ENCODE peak calls at places on chromosomes 11 and 22, in seven cellular contexts. Q is tibial nerve, E is A549, G is breast epithelium, V is thyroid gland, M is transverse colon, A is GM12878. C is an unnamed sample. For H3K4me1, the result is how much of the 10 kb centered on the place peaks cover.

GRCh38 chr11:8838248-8838647 is 72.7 kb upstream of the AKIP1 start:
- DNase-seq in Q (peak), E (no peak), G (no peak), V (no peak), M (no peak), A (no peak), C (no peak)

GRCh38 chr11:111452146-111452545 is 60.0 kb downstream of the BTG4 start:
- DNase-seq in Q (no peak), E (no peak), G (no peak), V (no peak), M (no peak), A (no peak), C (no peak)

GRCh38 chr11:68040121-68040956 is 1.5 kb downstream of the TCIRG1 start:
- DNase-seq in Q (peak), E (peak), G (no peak), V (peak), M (peak), A (peak), C (no peak)

GRCh38 chr11:37442576-37442975 is 844.5 kb upstream of the RAG2 start:
- DNase-seq in Q (no peak), E (no peak), G (no peak), V (no peak), M (no peak), A (no peak), C (no peak)

GRCh38 chr11:61764606-61765260 is 12.3 kb downstream of the MYRF start:
- DNase-seq in Q (no peak), E (no peak), G (no peak), V (no peak), M (no peak), A (no peak), C (peak)

GRCh38 chr11:116578971-116579687 is 193.7 kb downstream of the BUD13 start:
- DNase-seq in Q (peak), E (no peak), G (peak), V (no peak), M (no peak), A (no peak), C (no peak)

GRCh38 chr11:57274904-57275498 is 38.0 kb upstream of the APLNR start:
- DNase-seq in Q (no peak), E (no peak), G (no peak), V (no peak), M (no peak), A (no peak), C (no peak)

GRCh38 chr22:47788461-47788860 is 1026.0 kb downstream of the TBC1D22A start:
- DNase-seq in Q (no peak), E (no peak), G (no peak), V (no peak), M (no peak), A (no peak), C (no peak)

GRCh38 chr11:102192349-102193066 is 82.3 kb downstream of the YAP1 start:
- DNase-seq in Q (no peak), E (no peak), G (no peak), V (no peak), M (no peak), A (no peak), C (no peak)

GRCh38 chr11:108895579-108896480 is 231.0 kb downstream of the DDX10 start:
- DNase-seq in Q (no peak), E (no peak), G (no peak), V (no peak), M (no peak), A (peak), C (no peak)

GRCh38 chr11:119103793-119104192 is 2.1 kb upstream of the DPAGT1 start:
- DNase-seq in Q (no peak), E (no peak), G (no peak), V (no peak), M (no peak), A (no peak), C (no peak)

GRCh38 chr11:33622231-33622630 is 78.4 kb downstream of the C11orf91 start:
- DNase-seq in Q (no peak), E (no peak), G (no peak), V (no peak), M (no peak), A (no peak), C (no peak)

GRCh38 chr22:22111267-22111751 is 128.7 kb upstream of the TOP3B start:
- DNase-seq in Q (no peak), E (peak), G (no peak), V (no peak), M (no peak), A (peak), C (no peak)

GRCh38 chr11:102596578-102596977 is 28.6 kb downstream of the MMP20 start:
- DNase-seq in Q (no peak), E (no peak), G (no peak), V (no peak), M (no peak), A (no peak), C (no peak)

GRCh38 chr11:61509058-61510029 is 795 bp downstream of the LRRC10B start:
- DNase-seq in Q (no peak), E (peak), G (peak), V (peak), M (peak), A (no peak), C (peak)

GRCh38 chr11:47848636-47849155 is 546 bp upstream of the NUP160 start:
- DNase-seq in Q (no peak), E (no peak), G (no peak), V (no peak), M (no peak), A (no peak), C (no peak)

GRCh38 chr11:47850337-47850736 is 2.2 kb upstream of the NUP160 start:
- DNase-seq in Q (no peak), E (no peak), G (no peak), V (no peak), M (no peak), A (no peak), C (no peak)

GRCh38 chr11:47846998-47847397 is 1.2 kb downstream of the NUP160 start:
- DNase-seq in Q (no peak), E (no peak), G (no peak), V (no peak), M (no peak), A (no peak), C (no peak)

GRCh38 chr11:47847892-47848635 is at the start of gene NUP160:
- DNase-seq in Q (peak), E (peak), G (peak), V (peak), M (peak), A (no peak), C (peak)

GRCh38 chr11:47847537-47847891 is 636 bp downstream of the NUP160 start:
- DNase-seq in Q (no peak), E (no peak), G (no peak), V (no peak), M (no peak), A (no peak), C (no peak)
- H3K4me1 ChIP-seq in Q (under half), E (under half), G (under half), V (under half), M (under half), A (under half), C (under half)

DNA sequence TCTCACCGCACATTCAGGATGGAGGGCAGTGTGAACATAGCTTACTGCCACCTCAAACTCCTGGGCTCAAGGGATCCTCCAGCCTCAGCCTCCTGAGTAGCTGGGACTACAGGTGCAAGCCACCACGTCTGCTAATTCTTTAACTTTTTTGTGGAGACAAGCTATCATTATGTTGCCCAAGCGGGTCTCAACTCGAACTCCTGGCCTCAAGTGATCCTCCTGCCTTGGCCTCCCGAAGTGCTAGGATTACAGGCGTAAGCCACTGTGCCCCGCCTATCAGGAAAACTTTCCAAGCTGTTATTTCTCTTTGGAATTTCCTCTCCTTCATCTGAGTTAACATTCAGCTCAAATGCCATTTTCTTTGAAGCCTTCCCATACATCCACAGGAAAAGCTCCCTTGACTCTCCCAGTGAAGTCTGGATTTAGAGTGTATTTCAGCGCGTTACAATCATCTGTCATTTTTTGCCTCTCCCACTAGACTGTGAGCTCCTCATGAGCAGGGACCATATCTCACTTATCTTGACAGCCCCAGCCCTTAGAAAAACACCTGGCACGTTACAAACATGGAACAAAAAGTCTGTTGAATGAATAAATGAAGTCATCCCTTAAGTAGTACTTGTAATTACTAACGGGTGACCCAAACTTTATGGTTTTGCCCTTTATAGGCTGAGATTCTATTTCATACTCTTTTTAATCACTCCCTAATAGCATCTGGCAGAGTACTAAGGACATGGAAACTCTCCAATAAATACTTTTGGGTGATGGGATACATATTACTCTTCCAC is 2.2 kb downstream of the MRTFA start:
- DNase-seq in Q (no peak), E (no peak), G (no peak), V (no peak), M (no peak), A (no peak), C (no peak)
- H3K4me3 ChIP-seq in Q (no peak), E (peak), G (peak), V (no peak), M (no peak), A (peak), C (no peak)

GRCh38 chr11:12695221-12695794 is 21.1 kb downstream of the TEAD1 start:
- DNase-seq in Q (no peak), E (no peak), G (no peak), V (no peak), M (no peak), A (no peak), C (no peak)

GRCh38 chr11:12692238-12693074 is 18.2 kb downstream of the TEAD1 start:
- DNase-seq in Q (peak), E (peak), G (peak), V (peak), M (peak), A (no peak), C (peak)

GRCh38 chr11:12693075-12693473 is 18.9 kb downstream of the TEAD1 start:
- DNase-seq in Q (no peak), E (no peak), G (no peak), V (no peak), M (no peak), A (no peak), C (peak)

GRCh38 chr11:12693485-12694181 is 19.4 kb downstream of the TEAD1 start:
- DNase-seq in Q (peak), E (peak), G (peak), V (peak), M (peak), A (no peak), C (peak)

DNA sequence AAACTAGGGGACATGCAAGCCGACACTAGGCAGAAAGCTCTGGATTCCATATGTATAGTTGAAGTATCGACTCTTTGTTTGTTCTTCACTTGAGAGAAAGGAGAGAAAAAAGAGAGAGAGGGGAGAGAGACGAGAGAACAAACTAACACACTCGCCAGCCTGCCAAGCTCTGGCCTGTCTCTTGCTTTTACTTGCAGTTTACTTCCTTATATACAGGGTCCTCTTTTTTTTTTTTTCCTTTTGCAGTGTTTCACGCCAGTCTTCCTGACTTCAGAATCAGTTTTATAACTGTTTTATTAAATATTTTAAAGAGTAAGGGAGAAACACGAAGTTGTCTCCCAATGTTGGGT is 19.9 kb downstream of the TEAD1 start:
- DNase-seq in Q (no peak), E (no peak), G (no peak), V (peak), M (peak), A (no peak), C (no peak)
- TF ChIP-seq POLR2A in Q (no peak), E (no peak), G (no peak), V (peak), M (peak), A (no peak), C (no peak)

DNA sequence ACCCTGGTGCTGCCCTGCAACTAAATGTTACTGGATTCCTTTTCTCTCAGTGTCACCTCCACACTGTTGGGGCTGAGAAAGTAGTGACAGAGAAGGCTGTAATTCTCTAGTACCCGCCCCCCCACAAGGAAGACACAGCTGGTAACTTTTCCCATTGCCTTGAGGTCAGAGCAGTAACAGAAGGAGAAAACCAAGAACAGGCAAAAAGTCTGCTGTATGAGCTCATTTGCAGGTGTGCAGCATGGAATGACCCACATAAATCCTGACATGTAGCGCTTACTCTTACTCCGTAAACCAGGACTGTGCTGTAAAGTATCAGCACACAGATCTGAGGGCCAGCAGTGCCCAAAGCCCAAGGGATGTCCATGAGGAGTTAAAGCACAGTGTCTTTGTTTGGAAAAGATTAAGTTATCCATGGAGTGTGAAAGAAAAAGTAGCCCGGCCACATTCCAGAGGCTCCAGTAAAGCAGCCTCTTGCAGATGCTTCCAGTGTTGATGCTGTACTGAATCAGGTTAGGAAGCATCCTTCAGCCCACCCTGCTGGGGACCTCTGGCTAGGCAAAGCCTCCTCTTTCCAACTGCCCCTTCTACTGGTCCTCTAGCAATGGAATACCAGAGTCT is 120.6 kb downstream of the PLEKHA7 start:
- DNase-seq in Q (no peak), E (no peak), G (no peak), V (peak), M (no peak), A (no peak), C (no peak)
- H3K4me1 ChIP-seq in Q (under half), E (under half), G (under half), V (under half), M (under half), A (under half), C (under half)

GRCh38 chr22:46008291-46008690 is 31.3 kb upstream of the WNT7B start:
- DNase-seq in Q (no peak), E (no peak), G (no peak), V (no peak), M (no peak), A (no peak), C (no peak)

GRCh38 chr22:46008836-46009596 is 32.1 kb upstream of the WNT7B start:
- DNase-seq in Q (no peak), E (no peak), G (no peak), V (no peak), M (no peak), A (no peak), C (peak)

GRCh38 chr22:46006379-46007002 is 29.5 kb upstream of the WNT7B start:
- DNase-seq in Q (peak), E (peak), G (peak), V (peak), M (peak), A (no peak), C (peak)

GRCh38 chr22:46007848-46008261 is 30.9 kb upstream of the WNT7B start:
- DNase-seq in Q (peak), E (no peak), G (peak), V (peak), M (peak), A (no peak), C (no peak)

DNA sequence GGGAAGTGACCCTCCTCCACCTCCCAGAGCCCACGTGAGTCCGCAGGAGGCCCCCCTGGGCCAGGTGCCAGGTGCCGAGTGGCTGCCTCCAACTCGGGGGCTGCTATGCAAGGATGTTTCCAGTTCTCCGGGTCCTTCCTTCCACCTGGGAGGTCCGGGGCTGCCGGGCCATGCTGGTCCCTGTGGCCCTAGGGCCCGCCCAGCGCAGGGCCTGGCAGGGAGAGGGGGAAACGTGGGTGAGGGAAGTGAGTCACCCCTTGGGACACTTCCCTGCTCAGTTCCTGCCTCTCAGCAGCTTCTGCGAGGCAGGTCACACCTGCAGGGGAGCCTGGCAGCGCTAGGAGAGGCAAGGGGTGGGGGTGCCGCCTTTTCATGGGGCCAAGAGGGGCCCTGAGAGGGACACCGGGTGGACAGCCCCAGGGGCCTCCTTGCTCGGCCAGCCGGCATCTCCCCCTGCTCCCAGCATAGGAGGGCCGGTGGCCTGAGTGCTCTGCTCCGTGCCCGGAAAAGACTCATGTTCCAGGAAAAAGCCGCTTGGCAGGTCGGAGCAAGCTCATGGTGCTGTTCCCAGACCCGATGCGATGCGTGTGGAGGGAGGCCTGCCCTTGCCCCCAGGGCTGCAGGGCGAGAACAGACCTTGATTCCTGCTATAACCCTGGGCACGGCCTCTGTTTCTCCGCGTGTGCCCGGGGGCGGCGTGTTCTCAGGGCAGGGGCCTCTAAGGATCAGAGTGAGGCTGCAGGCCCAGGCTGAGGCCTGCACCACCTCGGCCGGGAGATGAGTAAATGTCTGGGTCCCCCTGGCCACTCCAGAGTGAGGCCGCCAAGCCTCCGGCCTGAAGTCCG is 30.3 kb upstream of the WNT7B start:
- DNase-seq in Q (no peak), E (peak), G (peak), V (peak), M (peak), A (no peak), C (peak)
- H3K4me3 ChIP-seq in Q (no peak), E (peak), G (peak), V (no peak), M (no peak), A (no peak), C (no peak)

GRCh38 chr11:45917623-45918330 is at the start of gene PEX16:
- DNase-seq in Q (peak), E (peak), G (peak), V (peak), M (peak), A (peak), C (peak)
- TF ChIP-seq POLR2A in Q (peak), E (peak), G (peak), V (peak), M (peak), A (peak), C (peak)